ENCODE peak calls at places on chromosome 13, in ten cellular contexts. D, R, W, H, Q, V, E, F, J and G are unnamed samples.

GRCh38 chr13:48542581-48543341 is 9.9 kb upstream of the RCBTB2 start:
- DNase-seq in D (no peak), R (peak; percentile 47), W (peak; percentile 35), H (peak; percentile 86), Q (peak; percentile 64), V (no peak), E (no peak), F (no peak), J (peak; percentile 43), G (peak; percentile 4)

GRCh38 chr13:114128624-114129522 is 3.5 kb downstream of the RASA3 start:
- DNase-seq in D (no peak), R (peak; percentile 65), W (peak; percentile 69), H (peak; percentile 96), Q (peak; percentile 50), V (peak; percentile 49), E (no peak), F (peak; percentile 98), J (peak; percentile 79), G (peak; percentile 78)

GRCh38 chr13:114266241-114266640 is 15.2 kb upstream of the UPF3A start:
- DNase-seq in D (no peak), R (no peak), W (no peak), H (no peak), Q (no peak), V (no peak), E (no peak), F (no peak), J (no peak), G (no peak)

GRCh38 chr13:59680429-59681024 is 483.2 kb downstream of the DIAPH3 start:
- DNase-seq in D (no peak), R (no peak), W (no peak), H (peak; percentile 41), Q (no peak), V (no peak), E (no peak), F (no peak), J (no peak), G (peak; percentile 64)

GRCh38 chr13:32117696-32118095 is 86.1 kb downstream of the FRY start:
- DNase-seq in D (no peak), R (no peak), W (peak; percentile 51), H (no peak), Q (no peak), V (no peak), E (peak; percentile 81), F (no peak), J (no peak), G (no peak)

GRCh38 chr13:62747629-62748028 is 1332.0 kb upstream of the PCDH20 start:
- DNase-seq in D (no peak), R (no peak), W (no peak), H (no peak), Q (no peak), V (no peak), E (no peak), F (no peak), J (no peak), G (no peak)

GRCh38 chr13:20118268-20119140 is 42.3 kb downstream of the GJA3 start:
- DNase-seq in D (no peak), R (peak; percentile 36), W (peak; percentile 73), H (peak; percentile 39), Q (peak; percentile 76), V (no peak), E (peak; percentile 78), F (peak; percentile 26), J (peak; percentile 76), G (peak; percentile 49)

GRCh38 chr13:54210397-54211050 is 1181.9 kb downstream of the OLFM4 start:
- DNase-seq in D (no peak), R (no peak), W (no peak), H (no peak), Q (no peak), V (no peak), E (no peak), F (no peak), J (no peak), G (no peak)

GRCh38 chr13:43136940-43137574 is 113.7 kb downstream of the DNAJC15 start:
- DNase-seq in D (no peak), R (no peak), W (no peak), H (no peak), Q (no peak), V (no peak), E (no peak), F (no peak), J (no peak), G (no peak)

GRCh38 chr13:79423801-79424642 is 18.0 kb upstream of the RBM26 start:
- DNase-seq in D (no peak), R (no peak), W (no peak), H (peak; percentile 53), Q (no peak), V (no peak), E (no peak), F (no peak), J (no peak), G (peak; percentile 71)

GRCh38 chr13:24097064-24097463 is 63.5 kb upstream of the SPATA13 start:
- DNase-seq in D (no peak), R (no peak), W (peak; percentile 61), H (no peak), Q (no peak), V (no peak), E (no peak), F (no peak), J (no peak), G (no peak)

GRCh38 chr13:112532837-112533745 is 54.9 kb downstream of the TUBGCP3 start:
- DNase-seq in D (no peak), R (no peak), W (no peak), H (no peak), Q (no peak), V (no peak), E (no peak), F (no peak), J (no peak), G (no peak)

GRCh38 chr13:20534038-20534608 is 8.5 kb upstream of the CRYL1 start:
- DNase-seq in D (no peak), R (no peak), W (no peak), H (no peak), Q (no peak), V (no peak), E (no peak), F (no peak), J (no peak), G (no peak)

GRCh38 chr13:50124536-50125305 is 109.5 kb downstream of the KCNRG start:
- DNase-seq in D (no peak), R (peak; percentile 95), W (peak; percentile 97), H (no peak), Q (peak; percentile 97), V (no peak), E (peak; percentile 96), F (peak; percentile 82), J (peak; percentile 97), G (peak; percentile 98)

GRCh38 chr13:40639226-40639681 is 27.2 kb downstream of the FOXO1 start:
- DNase-seq in D (no peak), R (no peak), W (peak; percentile 71), H (peak; percentile 80), Q (no peak), V (no peak), E (no peak), F (no peak), J (no peak), G (no peak)

GRCh38 chr13:27969073-27969865 is at the start of gene CDX2:
- DNase-seq in D (no peak), R (no peak), W (no peak), H (no peak), Q (no peak), V (no peak), E (no peak), F (no peak), J (peak; percentile 92), G (no peak)
- TF ChIP-seq POLR2A in D (no peak), R (no peak), W (no peak), H (no peak), Q (no peak), V (no peak), E (no peak), F (no peak), J (peak; percentile 98), G (no peak)

GRCh38 chr13:61052175-61052574 is 363.5 kb downstream of the PCDH20 start:
- DNase-seq in D (no peak), R (no peak), W (no peak), H (no peak), Q (no peak), V (no peak), E (no peak), F (no peak), J (no peak), G (no peak)
- TF ChIP-seq POLR2A in D (no peak), R (no peak), W (no peak), H (no peak), Q (no peak), V (no peak), E (no peak), F (no peak), J (no peak), G (no peak)

DNA sequence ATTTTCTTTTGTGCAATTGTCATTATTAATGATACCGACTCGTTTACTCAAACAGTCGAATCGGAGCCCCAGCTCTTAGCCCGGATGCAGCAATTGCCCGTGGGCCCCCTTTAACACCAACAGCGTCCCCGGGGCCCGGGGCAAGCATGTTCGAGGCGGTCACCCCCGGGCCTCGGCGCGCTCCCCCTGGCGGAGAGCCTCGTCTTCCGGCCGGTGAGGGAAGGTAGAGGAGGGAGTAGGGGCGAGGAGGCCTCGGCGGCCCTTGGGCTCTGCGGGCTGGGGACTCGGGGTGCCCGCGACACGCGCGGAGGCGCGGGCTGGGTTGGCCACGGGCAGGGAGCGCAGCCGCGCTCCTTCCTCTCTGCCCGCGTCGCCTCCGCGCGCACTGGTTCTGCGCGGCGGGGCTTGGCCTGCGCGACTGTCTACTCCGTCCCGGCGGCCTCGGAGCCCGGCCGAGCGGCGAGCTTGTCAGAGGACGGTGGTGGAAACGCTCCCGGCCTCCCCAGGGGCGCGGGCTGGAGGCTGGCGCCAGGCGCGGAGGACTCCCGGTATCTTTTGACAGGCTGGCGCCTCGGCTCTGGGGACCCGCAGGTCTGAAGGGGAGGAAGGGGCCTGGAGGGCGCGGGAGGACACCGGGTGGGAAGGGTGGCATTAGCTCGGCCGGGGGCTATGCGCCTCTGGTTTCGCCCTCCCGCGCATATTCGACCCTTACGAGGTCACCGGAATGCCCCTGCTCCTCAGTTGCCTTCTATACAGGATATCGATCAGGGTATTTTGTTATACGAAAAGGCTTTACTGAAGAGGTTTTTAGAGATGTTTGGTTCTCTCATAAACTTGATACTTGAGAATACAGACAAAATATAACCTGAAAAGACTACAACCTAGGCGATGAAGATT is 1.5 kb downstream of the BIVM start:
- DNase-seq in D (no peak), R (peak; percentile 80), W (peak; percentile 81), H (peak; percentile 79), Q (peak; percentile 84), V (peak; percentile 3), E (peak; percentile 84), F (peak; percentile 91), J (peak; percentile 87), G (peak; percentile 91)
- TF ChIP-seq POLR2A in D (no peak), R (peak; percentile 34), W (peak; percentile 46), H (no peak), Q (no peak), V (no peak), E (no peak), F (peak; percentile 60), J (peak; percentile 32), G (peak; percentile 64)

DNA sequence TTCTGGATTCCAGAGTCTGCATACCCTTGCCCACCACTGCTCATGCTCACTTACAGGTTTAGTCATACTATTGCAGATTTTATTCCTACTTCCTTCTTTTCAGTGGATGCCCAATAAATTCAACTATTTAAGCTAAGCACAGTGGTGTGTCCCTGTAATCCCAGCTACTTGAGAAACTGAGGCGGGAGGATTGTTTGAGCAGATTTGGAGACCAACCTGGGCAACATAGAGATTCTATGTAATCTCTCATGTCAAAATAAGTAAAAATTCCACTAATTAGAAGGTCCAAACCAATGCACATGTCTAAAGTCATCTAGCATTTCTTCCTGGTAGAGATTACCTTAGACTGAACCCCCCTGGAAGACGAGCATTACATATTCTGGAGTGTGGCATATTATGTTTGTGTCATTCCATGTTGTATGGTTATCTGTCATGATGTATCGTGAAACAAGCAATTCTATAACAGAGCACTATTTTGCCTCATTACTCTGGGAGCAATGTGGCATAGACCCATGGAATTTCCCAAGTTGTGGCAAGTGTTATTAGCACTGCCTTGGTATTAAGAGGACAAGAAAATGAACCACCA is 8.3 kb downstream of the HMGB1 start:
- DNase-seq in D (no peak), R (no peak), W (no peak), H (no peak), Q (no peak), V (no peak), E (no peak), F (no peak), J (no peak), G (no peak)
- TF ChIP-seq POLR2A in D (no peak), R (no peak), W (no peak), H (no peak), Q (no peak), V (no peak), E (no peak), F (no peak), J (no peak), G (peak; percentile 23)